ENCODE peak calls at places on chromosomes 6 and 20, in six cellular contexts. N is WTC11, L is HFF-Myc, C is neural crest cell, I is cardiac muscle cell, G is choroid plexus epithelial cell. E is an unnamed sample.
A peak's percentile ranks its signal among the peaks of the same experiment; 100 is the strongest.

GRCh38 chr6:63558270-63558669 is 14.0 kb upstream of the LOC128125822 start:
- DNase-seq in N (no peak), L (no peak), C (no peak), I (no peak), G (no peak), E (no peak)

GRCh38 chr6:68891419-68891818 is 256.3 kb downstream of the ADGRB3 start:
- DNase-seq in N (no peak), L (no peak), C (no peak), I (no peak), G (no peak), E (no peak)

GRCh38 chr6:14121936-14122344 is 4.4 kb downstream of the CD83 start:
- DNase-seq in N (no peak), L (no peak), C (no peak), I (no peak), G (no peak), E (no peak)

GRCh38 chr6:13101985-13102384 is 226.4 kb downstream of the TBC1D7 start:
- DNase-seq in N (no peak), L (no peak), C (no peak), I (no peak), G (no peak), E (peak; percentile 14)

GRCh38 chr6:44478591-44479254 is 91.2 kb downstream of the CDC5L start:
- DNase-seq in N (no peak), L (no peak), C (no peak), I (no peak), G (no peak), E (no peak)

GRCh38 chr20:62754122-62754990 is 41.9 kb upstream of the MRGBP start:
- DNase-seq in N (no peak), L (no peak), C (no peak), I (no peak), G (no peak), E (no peak)

GRCh38 chr6:106339334-106340029 is 13.9 kb upstream of the ATG5 start:
- DNase-seq in N (peak; percentile 57), L (peak; percentile 52), C (peak; percentile 52), I (peak; percentile 73), G (peak; percentile 78), E (peak; percentile 87)

GRCh38 chr20:23926941-23927872 is 47.7 kb upstream of the CST5 start:
- DNase-seq in N (no peak), L (no peak), C (no peak), I (peak; percentile 0), G (peak; percentile 34), E (no peak)

GRCh38 chr20:40331699-40332098 is 357.3 kb downstream of the MAFB start:
- DNase-seq in N (no peak), L (no peak), C (no peak), I (no peak), G (no peak), E (peak; percentile 86)

GRCh38 chr6:89035252-89036106 is 45.1 kb upstream of the PNRC1 start:
- DNase-seq in N (no peak), L (peak; percentile 59), C (no peak), I (peak; percentile 100), G (peak; percentile 96), E (peak; percentile 100)

GRCh38 chr6:112031956-112032355 is 21.9 kb upstream of the CCN6 start:
- DNase-seq in N (no peak), L (no peak), C (no peak), I (no peak), G (no peak), E (no peak)

GRCh38 chr20:23309781-23310180 is 40.8 kb upstream of the NXT1 start:
- DNase-seq in N (no peak), L (no peak), C (no peak), I (no peak), G (no peak), E (no peak)

GRCh38 chr6:34092631-34093030 is 53.3 kb downstream of the GRM4 start:
- DNase-seq in N (no peak), L (no peak), C (no peak), I (no peak), G (no peak), E (no peak)

GRCh38 chr6:109695468-109695867 is 4.4 kb downstream of the FIG4 start:
- DNase-seq in N (no peak), L (no peak), C (no peak), I (no peak), G (peak; percentile 53), E (peak; percentile 43)

GRCh38 chr20:34980543-34981213 is 25.0 kb downstream of the MYH7B start:
- DNase-seq in N (peak; percentile 51), L (peak; percentile 24), C (no peak), I (peak; percentile 18), G (no peak), E (no peak)

GRCh38 chr6:170152989-170153388 is 137.9 kb downstream of the DLL1 start:
- DNase-seq in N (peak; percentile 52), L (no peak), C (no peak), I (peak; percentile 49), G (peak; percentile 63), E (peak; percentile 75)

GRCh38 chr20:13356591-13356990 is 135.5 kb downstream of the ISM1 start:
- DNase-seq in N (no peak), L (no peak), C (no peak), I (no peak), G (no peak), E (no peak)

GRCh38 chr6:133768656-133769295 is 120.1 kb upstream of the TCF21 start:
- DNase-seq in N (no peak), L (no peak), C (no peak), I (peak; percentile 84), G (peak; percentile 41), E (peak; percentile 54)

GRCh38 chr20:61673152-61673551 is 392.5 kb downstream of the TAF4 start:
- DNase-seq in N (no peak), L (no peak), C (no peak), I (no peak), G (no peak), E (no peak)

GRCh38 chr6:33807606-33808005 is 3.8 kb upstream of the MLN start:
- DNase-seq in N (no peak), L (no peak), C (no peak), I (no peak), G (no peak), E (no peak)

DNA sequence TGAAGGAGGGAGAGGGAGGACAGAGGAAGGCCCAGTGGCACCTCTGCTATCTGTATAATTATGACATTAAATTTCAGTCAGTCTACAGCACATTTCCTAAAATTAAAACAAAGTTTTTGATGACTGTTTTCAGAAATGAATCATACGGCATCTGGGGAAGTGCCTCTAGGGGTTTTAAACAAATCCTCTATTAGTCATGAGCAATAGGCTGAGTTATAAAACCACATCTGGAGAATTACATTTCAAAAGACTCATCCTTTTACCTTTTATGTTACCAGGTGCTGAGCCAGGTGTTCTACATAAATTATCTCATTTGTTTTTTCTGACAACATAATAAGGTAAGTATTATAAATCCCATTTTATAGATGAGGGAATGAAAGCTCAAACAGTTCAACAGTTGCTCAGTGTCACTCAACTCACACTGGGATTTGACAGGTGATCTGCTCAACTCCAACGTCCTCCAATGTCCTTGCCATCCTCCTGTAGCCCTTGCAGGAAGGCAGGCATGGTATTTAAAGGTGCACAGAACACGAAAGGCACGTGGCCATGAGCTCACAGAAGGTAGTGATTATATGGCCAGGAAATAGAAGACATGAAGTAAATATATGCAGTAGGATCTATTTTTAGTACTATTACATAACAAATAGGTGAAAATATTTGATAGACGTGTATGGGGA is 184.2 kb upstream of the MAN1A1 start:
- DNase-seq in N (no peak), L (peak; percentile 24), C (no peak), I (peak; percentile 32), G (peak; percentile 31), E (peak; percentile 71)
- TF ChIP-seq CTCF in N (no peak), L (no peak), C (no peak), I (no peak), G (no peak), E (no peak)

GRCh38 chr6:2852921-2853322 is 11.3 kb upstream of the SERPINB1 start:
- DNase-seq in N (no peak), L (no peak), C (no peak), I (no peak), G (no peak), E (no peak)

GRCh38 chr6:2853766-2854393 is 12.2 kb upstream of the SERPINB1 start:
- DNase-seq in N (no peak), L (no peak), C (no peak), I (peak; percentile 77), G (peak; percentile 78), E (peak; percentile 69)

GRCh38 chr6:2855061-2855519 is 13.4 kb upstream of the SERPINB1 start:
- DNase-seq in N (no peak), L (no peak), C (peak; percentile 41), I (peak; percentile 76), G (peak; percentile 68), E (no peak)

GRCh38 chr6:2852514-2852855 is 10.8 kb upstream of the SERPINB1 start:
- DNase-seq in N (no peak), L (no peak), C (no peak), I (no peak), G (no peak), E (no peak)

DNA sequence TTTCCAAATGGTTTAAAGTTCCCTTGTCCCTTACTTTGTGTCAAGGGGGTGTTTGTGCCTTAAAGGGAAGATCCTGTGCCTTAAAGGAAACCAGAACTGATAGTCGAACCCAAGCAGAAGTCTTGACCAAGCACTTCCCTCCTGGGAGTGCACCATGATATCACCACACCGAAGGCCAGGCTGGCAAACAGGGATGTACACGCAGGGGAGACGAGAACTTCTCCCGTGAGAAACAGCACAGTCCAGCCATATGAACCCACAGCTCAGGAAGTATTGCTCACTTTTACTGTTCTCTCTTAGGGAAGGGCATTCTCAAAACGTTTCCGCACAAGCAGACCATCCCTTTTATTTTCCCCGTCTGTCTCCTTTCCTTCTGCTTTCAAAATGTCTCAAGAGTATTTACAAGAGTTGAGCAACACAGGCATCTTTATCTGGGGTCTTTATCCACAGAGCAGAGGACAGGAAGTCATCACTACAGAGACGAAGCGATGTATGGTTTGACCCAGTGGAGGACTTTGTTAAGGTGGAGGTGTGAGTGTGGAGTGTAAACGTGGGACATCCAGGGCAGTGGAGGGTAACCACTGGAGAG is 12.8 kb upstream of the SERPINB1 start:
- DNase-seq in N (no peak), L (no peak), C (no peak), I (peak; percentile 71), G (peak; percentile 62), E (no peak)
- TF ChIP-seq CTCF in N (no peak), L (no peak), C (peak; percentile 6), I (peak; percentile 2), G (peak; percentile 3), E (no peak)

GRCh38 chr6:30942338-30943060 is 1.7 kb downstream of the MUCL3 start:
- DNase-seq in N (peak; percentile 98), L (peak; percentile 79), C (peak; percentile 70), I (peak; percentile 88), G (peak; percentile 92), E (peak; percentile 88)
- TF ChIP-seq CTCF in N (peak; percentile 36), L (peak; percentile 83), C (peak; percentile 67), I (peak; percentile 80), G (peak; percentile 88), E (peak; percentile 50)

DNA sequence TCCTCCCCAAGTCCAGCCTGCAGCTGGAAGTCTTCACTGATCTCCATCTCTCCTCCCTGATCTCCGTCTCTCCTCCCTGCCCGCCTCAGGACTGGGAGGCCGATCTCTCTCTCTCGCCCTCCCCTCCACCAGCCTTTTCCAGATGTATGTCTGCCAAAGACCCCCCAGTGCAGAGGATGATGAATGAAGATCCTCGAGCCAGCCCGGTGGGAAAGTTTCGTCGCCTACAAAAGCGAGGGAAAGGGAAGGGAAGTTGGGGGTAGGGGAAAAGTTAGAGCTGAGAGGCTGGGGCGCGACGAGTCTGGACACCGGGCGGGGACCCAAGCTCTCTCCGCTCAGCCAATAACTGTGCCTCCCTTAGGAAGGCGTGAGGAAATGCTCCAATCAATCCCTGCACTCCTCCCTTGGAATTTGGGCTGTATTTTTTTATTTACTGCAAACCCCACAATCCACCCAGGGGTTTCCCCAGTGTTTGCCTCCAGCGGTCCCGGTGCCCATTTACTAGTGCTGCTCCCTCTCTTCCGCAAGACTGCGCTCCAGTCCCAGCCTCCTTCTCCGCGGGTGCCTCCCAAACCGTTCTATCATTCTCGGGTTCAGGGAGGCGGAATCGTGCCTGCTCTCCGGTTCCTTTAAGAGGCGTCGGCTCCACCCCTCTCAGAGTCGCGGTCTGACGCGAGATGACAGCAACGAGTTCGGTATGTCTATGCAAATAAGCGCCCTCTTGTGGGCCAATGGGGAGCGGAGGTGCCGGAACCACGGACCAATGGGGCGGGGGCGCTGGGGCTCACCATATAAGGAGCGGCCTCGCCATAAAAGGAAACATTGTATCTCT is at the start of gene SRF:
- DNase-seq in N (peak; percentile 100), L (peak; percentile 97), C (peak; percentile 100), I (peak; percentile 100), G (peak; percentile 100), E (peak; percentile 100)
- TF ChIP-seq CTCF in N (no peak), L (no peak), C (no peak), I (no peak), G (no peak), E (no peak)

E was measured in MCF 10A.